ENCODE peak calls at places on chromosomes 16 and 17, in ten cellular contexts. U is RWPE1, V is endodermal cell, K is upper lobe of left lung, B is DND-41, P is IMR-90, H is esophagus squamous epithelium, C is substantia nigra, M is psoas muscle, I is pancreas. Z is an unnamed sample.

GRCh38 chr17:82457071-82457789 is 1.3 kb upstream of the NARF start:
- DNase-seq in P (no peak), V (peak), U (no peak), I (peak), H (no peak), K (peak), C (no peak), M (no peak), B (no peak), Z (no peak)

GRCh38 chr16:2150418-2151187 is 2.2 kb downstream of the RAB26 start:
- DNase-seq in B (no peak), K (no peak), M (no peak), V (peak), H (no peak), C (no peak), I (peak), U (no peak), P (peak), Z (no peak)

GRCh38 chr17:40333781-40334453 is 24.9 kb downstream of the RARA start:
- DNase-seq in K (peak), M (no peak), U (no peak), C (no peak), V (no peak), B (no peak), I (no peak), P (no peak), H (no peak), Z (no peak)

GRCh38 chr16:67026570-67026969 is 2.4 kb upstream of the CBFB start:
- DNase-seq in K (peak), B (no peak), V (no peak), H (no peak), P (no peak), I (peak), U (no peak), C (no peak), M (no peak), Z (peak)

GRCh38 chr17:31919802-31920525 is 16.8 kb upstream of the SUZ12 start:
- DNase-seq in V (no peak), B (no peak), K (no peak), P (peak), M (no peak), C (no peak), I (no peak), H (no peak), U (no peak), Z (no peak)

GRCh38 chr16:54291107-54291980 is 4.8 kb upstream of the IRX3 start:
- DNase-seq in B (no peak), P (no peak), I (no peak), V (peak), U (no peak), H (no peak), C (no peak), K (no peak), M (no peak), Z (no peak)

GRCh38 chr17:81002013-81002384 is 10.4 kb downstream of the CHMP6 start:
- DNase-seq in U (no peak), C (no peak), B (no peak), P (no peak), V (no peak), I (no peak), M (peak), K (no peak), H (no peak), Z (no peak)

GRCh38 chr17:48655913-48656312 is 29.8 kb upstream of the HOXB9 start:
- DNase-seq in C (no peak), V (peak), I (no peak), H (no peak), U (no peak), B (no peak), K (no peak), P (no peak), M (no peak), Z (no peak)

GRCh38 chr16:57884655-57885133 is 82.4 kb upstream of the KIFC3 start:
- DNase-seq in C (no peak), H (no peak), P (no peak), U (no peak), V (no peak), I (no peak), K (no peak), M (no peak), B (no peak), Z (no peak)

GRCh38 chr16:50253511-50253903 is 12.8 kb upstream of the ADCY7 start:
- DNase-seq in C (no peak), H (no peak), I (no peak), V (peak), P (no peak), M (peak), B (no peak), K (peak), U (no peak), Z (no peak)

GRCh38 chr16:53968454-53968853 is 264.5 kb downstream of the FTO start:
- DNase-seq in H (no peak), M (peak), I (no peak), C (no peak), P (no peak), B (no peak), U (no peak), V (no peak), K (no peak), Z (no peak)

GRCh38 chr16:5024632-5025031 is 9.1 kb downstream of the NAGPA start:
- DNase-seq in V (no peak), K (no peak), U (peak), M (no peak), H (no peak), I (peak), B (no peak), P (no peak), C (no peak), Z (no peak)

GRCh38 chr16:13936596-13937081 is 16.7 kb downstream of the ERCC4 start:
- DNase-seq in U (peak), C (no peak), P (peak), H (no peak), B (no peak), K (peak), V (no peak), I (peak), M (peak), Z (no peak)

GRCh38 chr16:50699345-50700159 is 6.1 kb downstream of the NOD2 start:
- DNase-seq in C (no peak), V (no peak), M (no peak), U (peak), H (no peak), I (no peak), P (peak), B (no peak), K (peak), Z (no peak)

GRCh38 chr17:17075037-17075755 is 32.9 kb downstream of the MPRIP start:
- DNase-seq in M (peak), U (peak), B (peak), C (no peak), H (no peak), V (no peak), P (peak), K (no peak), I (no peak), Z (no peak)

GRCh38 chr16:30907064-30907463 is 10.7 kb downstream of the CTF1 start:
- DNase-seq in K (no peak), H (no peak), V (no peak), C (no peak), I (no peak), M (no peak), P (no peak), U (no peak), B (no peak), Z (no peak)

GRCh38 chr16:79186196-79186595 is 414.3 kb downstream of the MAF start:
- DNase-seq in V (no peak), I (no peak), U (no peak), C (no peak), B (no peak), M (no peak), P (no peak), K (no peak), H (no peak), Z (no peak)

GRCh38 chr17:3722716-3723115 is 987 bp upstream of the HASPIN start:
- DNase-seq in H (no peak), U (no peak), C (no peak), M (no peak), K (no peak), V (no peak), P (peak), I (no peak), B (no peak), Z (no peak)

GRCh38 chr16:12456355-12456754 is 347.3 kb downstream of the CPPED1 start:
- DNase-seq in M (no peak), K (no peak), H (no peak), C (no peak), I (no peak), V (no peak), B (no peak), P (no peak), U (no peak), Z (no peak)

GRCh38 chr16:75188832-75189477 is 18.0 kb downstream of the CTRB2 start:
- DNase-seq in C (no peak), K (no peak), V (no peak), H (no peak), I (no peak), M (no peak), B (no peak), P (no peak), U (peak), Z (no peak)

GRCh38 chr17:49968380-49969133 is 433 bp upstream of the DLX4 start:
- DNase-seq in C (no peak), B (no peak), P (peak), M (peak), V (peak), U (peak), I (peak), H (no peak), K (peak), Z (no peak)

GRCh38 chr17:46876353-46876887 is 25.0 kb downstream of the WNT9B start:
- DNase-seq in I (peak), P (no peak), B (no peak), K (no peak), U (peak), M (no peak), C (no peak), V (peak), H (no peak), Z (no peak)

GRCh38 chr17:80032614-80033171 is 3.0 kb downstream of the TBC1D16 start:
- DNase-seq in M (no peak), V (no peak), B (no peak), U (no peak), C (no peak), P (no peak), H (no peak), K (no peak), I (no peak), Z (no peak)

GRCh38 chr16:70529051-70529777 is 5.6 kb downstream of the SF3B3 start:
- DNase-seq in I (no peak), C (no peak), K (no peak), V (no peak), H (no peak), B (no peak), U (peak), P (peak), M (no peak), Z (no peak)

GRCh38 chr17:75827291-75828050 is 16.7 kb downstream of the UNC13D start:
- DNase-seq in B (peak), P (peak), M (peak), K (peak), I (no peak), C (peak), V (peak), H (no peak), U (peak), Z (peak)

GRCh38 chr16:58843675-58844074 is 109.6 kb upstream of the GOT2 start:
- DNase-seq in H (no peak), K (no peak), P (peak), B (no peak), V (no peak), M (no peak), U (no peak), I (no peak), C (no peak), Z (no peak)

GRCh38 chr16:55643161-55643970 is 12.4 kb upstream of the SLC6A2 start:
- DNase-seq in M (no peak), I (no peak), P (peak), C (no peak), V (peak), H (no peak), B (no peak), K (peak), U (no peak), Z (no peak)

GRCh38 chr17:1800240-1800639 is 29.5 kb downstream of the SMYD4 start:
- DNase-seq in M (peak), H (no peak), P (no peak), V (no peak), K (no peak), I (no peak), U (no peak), C (no peak), B (no peak), Z (peak)

GRCh38 chr16:67946966-67947558 is 3.1 kb upstream of the LCAT start:
- DNase-seq in I (no peak), H (no peak), U (no peak), M (no peak), C (no peak), B (no peak), K (no peak), V (no peak), P (no peak), Z (no peak)

GRCh38 chr16:67349172-67349571 is 22.6 kb downstream of the LRRC36 start:
- DNase-seq in V (no peak), I (no peak), P (peak), M (no peak), K (no peak), U (peak), B (no peak), H (no peak), C (no peak), Z (no peak)

GRCh38 chr17:14205992-14206461 is 30.6 kb downstream of the CDRT15 start:
- DNase-seq in K (peak), B (no peak), V (no peak), M (peak), P (no peak), H (no peak), C (no peak), I (peak), U (peak), Z (peak)

GRCh38 chr17:64084940-64085649 is 44.8 kb downstream of the ERN1 start:
- DNase-seq in V (no peak), B (no peak), K (no peak), C (no peak), M (no peak), I (no peak), U (no peak), H (no peak), P (no peak), Z (no peak)

GRCh38 chr17:72514888-72515287 is 394.1 kb downstream of the SOX9 start:
- DNase-seq in P (peak), V (no peak), B (no peak), U (no peak), H (no peak), K (no peak), I (no peak), M (no peak), C (no peak), Z (no peak)

GRCh38 chr16:67053767-67054334 is 24.9 kb downstream of the CBFB start:
- DNase-seq in U (no peak), B (no peak), C (no peak), P (no peak), M (no peak), I (no peak), H (no peak), K (no peak), V (no peak), Z (no peak)

GRCh38 chr16:12057276-12057675 is 80.7 kb downstream of the SNX29 start:
- DNase-seq in M (peak), V (no peak), U (no peak), H (no peak), B (no peak), I (no peak), K (no peak), P (peak), C (no peak), Z (no peak)

GRCh38 chr16:11308493-11309283 is 27.6 kb upstream of the PRM1 start:
- DNase-seq in K (peak), I (no peak), M (no peak), V (no peak), B (peak), H (no peak), P (no peak), U (no peak), C (no peak), Z (no peak)

GRCh38 chr16:57185446-57185944 is 344 bp downstream of the PSME3IP1 start:
- DNase-seq in B (no peak), K (peak), U (peak), H (no peak), M (no peak), C (peak), I (peak), P (peak), V (no peak), Z (peak)

GRCh38 chr16:82340531-82340930 is 170.5 kb upstream of the MPHOSPH6 start:
- DNase-seq in B (no peak), M (no peak), C (peak), K (no peak), H (no peak), U (no peak), P (no peak), V (no peak), I (no peak), Z (no peak)

GRCh38 chr17:31509805-31510177 is 118.3 kb downstream of the RAB11FIP4 start:
- DNase-seq in U (no peak), H (no peak), I (no peak), M (peak), V (no peak), B (no peak), K (no peak), P (no peak), C (no peak), Z (no peak)

GRCh38 chr16:19356024-19356952 is 61.4 kb upstream of the TMC5 start:
- DNase-seq in K (no peak), H (no peak), B (no peak), U (no peak), V (no peak), I (no peak), M (no peak), C (no peak), P (no peak), Z (no peak)

GRCh38 chr16:19359556-19359955 is 58.1 kb upstream of the TMC5 start:
- DNase-seq in V (no peak), H (no peak), M (no peak), P (no peak), U (no peak), B (no peak), I (no peak), K (no peak), C (no peak), Z (no peak)

GRCh38 chr16:19363741-19364140 is 53.9 kb upstream of the TMC5 start:
- DNase-seq in C (peak), I (no peak), K (no peak), M (no peak), B (no peak), U (no peak), H (no peak), V (no peak), P (no peak), Z (no peak)

GRCh38 chr16:19366384-19366783 is 51.3 kb upstream of the TMC5 start:
- DNase-seq in I (no peak), B (no peak), C (no peak), U (no peak), K (no peak), M (no peak), H (no peak), V (no peak), P (no peak), Z (no peak)

GRCh38 chr16:19361587-19361986 is 56.1 kb upstream of the TMC5 start:
- DNase-seq in V (no peak), U (no peak), P (no peak), I (no peak), K (peak), C (no peak), H (no peak), M (no peak), B (no peak), Z (no peak)
- H3K27ac ChIP-seq in V (no peak), U (no peak), P (no peak), I (no peak), K (no peak), C (no peak), H (no peak), M (no peak), B (no peak), Z (no peak)

GRCh38 chr17:60352071-60352470 is 39.9 kb downstream of the USP32 start:
- DNase-seq in M (no peak), K (no peak), C (no peak), P (no peak), B (no peak), I (no peak), U (no peak), V (no peak), H (no peak), Z (no peak)
- H3K27ac ChIP-seq in M (no peak), K (no peak), C (no peak), P (no peak), B (no peak), I (no peak), U (no peak), V (no peak), H (no peak), Z (no peak)

GRCh38 chr17:45283711-45284110 is 21.8 kb upstream of the SPATA32 start:
- DNase-seq in U (no peak), I (peak), V (no peak), P (no peak), M (peak), K (no peak), B (no peak), C (no peak), H (no peak), Z (no peak)

GRCh38 chr17:45286286-45286685 is 24.4 kb upstream of the SPATA32 start:
- DNase-seq in H (no peak), U (no peak), P (no peak), C (no peak), M (peak), I (no peak), V (no peak), K (no peak), B (no peak), Z (no peak)

GRCh38 chr17:45282683-45283644 is 21.1 kb upstream of the SPATA32 start:
- DNase-seq in M (peak), H (no peak), C (no peak), V (peak), P (peak), K (peak), I (peak), B (no peak), U (no peak), Z (no peak)

GRCh38 chr17:45287526-45288264 is 25.8 kb upstream of the SPATA32 start:
- DNase-seq in H (no peak), K (no peak), B (no peak), M (peak), P (no peak), C (no peak), U (no peak), I (peak), V (no peak), Z (no peak)

GRCh38 chr17:45284176-45285140 is 22.6 kb upstream of the SPATA32 start:
- DNase-seq in U (peak), M (peak), K (no peak), H (no peak), C (no peak), B (peak), I (peak), P (no peak), V (peak), Z (no peak)
- H3K27ac ChIP-seq in U (peak), M (peak), K (no peak), H (peak), C (no peak), B (no peak), I (no peak), P (no peak), V (no peak), Z (no peak)

GRCh38 chr17:28878981-28879380 is 18.6 kb downstream of the FLOT2 start:
- DNase-seq in K (no peak), P (peak), C (no peak), M (no peak), B (no peak), V (peak), I (no peak), U (peak), H (no peak), Z (no peak)
- H3K27ac ChIP-seq in K (no peak), P (no peak), C (no peak), M (no peak), B (no peak), V (no peak), I (no peak), U (peak), H (no peak), Z (no peak)

GRCh38 chr17:57424777-57425188 is 168.5 kb downstream of the MSI2 start:
- DNase-seq in H (no peak), K (no peak), P (peak), M (no peak), B (no peak), U (peak), I (no peak), V (peak), C (no peak), Z (no peak)
- H3K27ac ChIP-seq in H (no peak), K (no peak), P (no peak), M (no peak), B (peak), U (peak), I (no peak), V (no peak), C (no peak), Z (no peak)

GRCh38 chr17:7590743-7591142 is 849 bp upstream of the SOX15 start:
- DNase-seq in P (peak), H (no peak), M (peak), I (no peak), U (peak), B (no peak), C (no peak), V (peak), K (no peak), Z (no peak)

GRCh38 chr17:7591596-7591995 is 1.7 kb upstream of the SOX15 start:
- DNase-seq in B (no peak), I (no peak), H (no peak), U (no peak), C (no peak), K (no peak), M (no peak), P (no peak), V (no peak), Z (no peak)

GRCh38 chr17:7589204-7589868 is 558 bp downstream of the SOX15 start:
- DNase-seq in B (no peak), I (peak), P (peak), C (peak), M (peak), V (peak), U (peak), K (peak), H (no peak), Z (peak)

GRCh38 chr17:7588553-7589203 is 1.2 kb downstream of the SOX15 start:
- DNase-seq in P (no peak), H (no peak), I (no peak), B (no peak), K (no peak), U (peak), C (no peak), M (peak), V (peak), Z (no peak)

GRCh38 chr17:7589891-7590611 is at the start of gene SOX15:
- DNase-seq in V (peak), P (peak), H (no peak), I (no peak), C (no peak), M (peak), U (peak), K (no peak), B (no peak), Z (no peak)
- H3K27ac ChIP-seq in V (peak), P (peak), H (peak), I (no peak), C (peak), M (peak), U (peak), K (peak), B (no peak), Z (peak)

GRCh38 chr17:77254961-77255741 is 114.4 kb downstream of the SEC14L1 start:
- DNase-seq in I (no peak), C (no peak), K (peak), U (peak), M (no peak), H (no peak), P (peak), B (no peak), V (peak), Z (no peak)
- H3K27ac ChIP-seq in I (no peak), C (no peak), K (peak), U (peak), M (no peak), H (peak), P (peak), B (no peak), V (no peak), Z (peak)